ENCODE peak calls at places on chromosomes 3 and 15, in six cellular contexts. Y is C1 segment of cervical spinal cord; K is activated gamma-delta T cell treated with anti-CD3 and anti-CD28 coated beads, Interleukin-2, amount 50 U/mL, for 16 hours; P is anterior cingulate cortex; Z is naive thymus-derived CD4-positive, alpha-beta T cell; W is cardiac fibroblast. H is an unnamed sample.

GRCh38 chr15:82943176-82943575 is 9.3 kb downstream of the HOMER2 start:
- DNase-seq in Y (no peak), K (no peak), P (no peak), Z (no peak), W (no peak), H (no peak)

GRCh38 chr3:180744226-180744625 is 64.9 kb upstream of the CCDC39 start:
- DNase-seq in Y (no peak), K (no peak), P (no peak), Z (no peak), W (no peak), H (no peak)

GRCh38 chr3:171994646-171995441 is 44.5 kb upstream of the FNDC3B start:
- DNase-seq in Y (no peak), K (no peak), P (no peak), Z (no peak), W (peak), H (no peak)

GRCh38 chr15:34620122-34620521 is 36.7 kb upstream of the GOLGA8B start:
- DNase-seq in Y (no peak), K (no peak), P (no peak), Z (no peak), W (no peak), H (no peak)

GRCh38 chr3:177471733-177472480 is 274.6 kb upstream of the TBL1XR1 start:
- DNase-seq in Y (no peak), K (no peak), P (no peak), Z (no peak), W (no peak), H (no peak)

GRCh38 chr15:39598186-39598850 is 17.4 kb downstream of the THBS1 start:
- DNase-seq in Y (no peak), K (no peak), P (no peak), Z (no peak), W (peak), H (peak)

GRCh38 chr3:193960485-193961172 is 175.3 kb upstream of the HES1 start:
- DNase-seq in Y (no peak), K (no peak), P (no peak), Z (no peak), W (no peak), H (peak)

GRCh38 chr3:46193436-46193835 is 14.7 kb downstream of the CCR1 start:
- DNase-seq in Y (no peak), K (no peak), P (no peak), Z (no peak), W (peak), H (no peak)

GRCh38 chr3:186487819-186488218 is 56.4 kb downstream of the CRYGS start:
- DNase-seq in Y (no peak), K (no peak), P (no peak), Z (no peak), W (no peak), H (no peak)

GRCh38 chr15:30043211-30043655 is 39.5 kb upstream of the GOLGA8J start:
- DNase-seq in Y (no peak), K (no peak), P (no peak), Z (no peak), W (peak), H (peak)

GRCh38 chr3:61627768-61628185 is 66.4 kb downstream of the PTPRG start:
- DNase-seq in Y (no peak), K (no peak), P (no peak), Z (no peak), W (peak), H (peak)

GRCh38 chr15:90336705-90337141 is 15.4 kb upstream of the ZNF774 start:
- DNase-seq in Y (peak), K (no peak), P (peak), Z (peak), W (no peak), H (no peak)

GRCh38 chr3:13047296-13048165 is 25.7 kb downstream of the IQSEC1 start:
- DNase-seq in Y (no peak), K (no peak), P (no peak), Z (no peak), W (no peak), H (no peak)

GRCh38 chr3:157390713-157391515 is 45.7 kb upstream of the PTX3 start:
- DNase-seq in Y (no peak), K (no peak), P (no peak), Z (no peak), W (no peak), H (no peak)

GRCh38 chr3:57094606-57095005 is 34.1 kb downstream of the SPATA12 start:
- DNase-seq in Y (no peak), K (no peak), P (no peak), Z (no peak), W (peak), H (no peak)

GRCh38 chr3:37163262-37164020 is 10.9 kb downstream of the LRRFIP2 start:
- DNase-seq in Y (no peak), K (no peak), P (no peak), Z (no peak), W (peak), H (peak)

GRCh38 chr3:132382688-132383194 is 34.6 kb upstream of the DNAJC13 start:
- DNase-seq in Y (no peak), K (no peak), P (no peak), Z (no peak), W (no peak), H (no peak)

GRCh38 chr3:154795582-154795981 is 284.5 kb upstream of the MME start:
- DNase-seq in Y (no peak), K (no peak), P (no peak), Z (no peak), W (peak), H (peak)

GRCh38 chr3:142926368-142926944 is 37.0 kb downstream of the PAQR9 start:
- DNase-seq in Y (no peak), K (no peak), P (no peak), Z (no peak), W (no peak), H (no peak)

GRCh38 chr3:31704651-31705179 is 172.0 kb downstream of the STT3B start:
- DNase-seq in Y (no peak), K (no peak), P (no peak), Z (no peak), W (no peak), H (peak)

GRCh38 chr3:66763294-66763693 is 234.8 kb upstream of the KBTBD8 start:
- DNase-seq in Y (no peak), K (no peak), P (no peak), Z (no peak), W (peak), H (no peak)

GRCh38 chr15:84598993-84599392 is 1.8 kb upstream of the ZSCAN2 start:
- DNase-seq in Y (no peak), K (no peak), P (peak), Z (no peak), W (peak), H (peak)

GRCh38 chr15:36161781-36162212 is 417.6 kb upstream of the CDIN1 start:
- DNase-seq in Y (no peak), K (no peak), P (no peak), Z (no peak), W (peak), H (no peak)

GRCh38 chr15:62142736-62143135 is 22.3 kb downstream of the C2CD4B start:
- DNase-seq in Y (no peak), K (no peak), P (no peak), Z (no peak), W (no peak), H (peak)

GRCh38 chr3:43379343-43379742 is 93.0 kb downstream of the SNRK start:
- DNase-seq in Y (no peak), K (no peak), P (no peak), Z (no peak), W (peak), H (no peak)

GRCh38 chr3:97911459-97911858 is 60.8 kb downstream of the RIOX2 start:
- DNase-seq in Y (no peak), K (no peak), P (no peak), Z (no peak), W (no peak), H (no peak)

GRCh38 chr3:147404000-147404799 is 2.1 kb downstream of the ZIC4 start:
- DNase-seq in Y (no peak), K (no peak), P (no peak), Z (no peak), W (no peak), H (no peak)

GRCh38 chr15:75138016-75138999 is 63.4 kb upstream of the C15orf39 start:
- DNase-seq in Y (no peak), K (no peak), P (no peak), Z (no peak), W (peak), H (no peak)

GRCh38 chr3:2628117-2628516 is 482.1 kb downstream of the IL5RA start:
- DNase-seq in Y (no peak), K (no peak), P (no peak), Z (no peak), W (no peak), H (no peak)

GRCh38 chr3:178084938-178085816 is 451.1 kb upstream of the KCNMB2 start:
- DNase-seq in Y (peak), K (no peak), P (peak), Z (peak), W (peak), H (peak)

GRCh38 chr3:187694801-187695200 is 7.6 kb downstream of the RTP2 start:
- DNase-seq in Y (no peak), K (no peak), P (no peak), Z (no peak), W (peak), H (no peak)

GRCh38 chr3:175342196-175342595 is 483.1 kb downstream of the NAALADL2 start:
- DNase-seq in Y (no peak), K (no peak), P (no peak), Z (no peak), W (no peak), H (no peak)

GRCh38 chr3:134352031-134352671 is 22.1 kb downstream of the AMOTL2 start:
- DNase-seq in Y (no peak), K (no peak), P (no peak), Z (no peak), W (peak), H (no peak)

GRCh38 chr3:80215191-80215590 is 447.4 kb upstream of the ROBO1 start:
- DNase-seq in Y (no peak), K (no peak), P (no peak), Z (no peak), W (no peak), H (no peak)

GRCh38 chr15:65945616-65946015 is 76.3 kb downstream of the RAB11A start:
- DNase-seq in Y (no peak), K (no peak), P (no peak), Z (no peak), W (no peak), H (no peak)

GRCh38 chr15:80563372-80563997 is 131.6 kb upstream of the ABHD17C start:
- DNase-seq in Y (no peak), K (no peak), P (no peak), Z (no peak), W (no peak), H (no peak)

GRCh38 chr3:110301781-110302180 is 769.8 kb upstream of the NECTIN3 start:
- DNase-seq in Y (no peak), K (no peak), P (no peak), Z (no peak), W (no peak), H (no peak)

H was measured in lung microvascular endothelial cell.